ENCODE peak calls at places on chromosome X, in four cellular contexts. T is aorta, F is adrenal gland, N is gastrocnemius medialis. G is an unnamed sample.

GRCh38 chrX:111360839-111361238 is 51.2 kb downstream of the DCX start:
- DNase-seq in T (no peak), F (no peak), N (no peak), G (no peak)

GRCh38 chrX:10259716-10260115 is 102.9 kb downstream of the CLCN4 start:
- DNase-seq in T (no peak), F (no peak), N (no peak), G (no peak)

GRCh38 chrX:13418126-13419091 is 98.6 kb upstream of the ATXN3L start:
- DNase-seq in T (no peak), F (no peak), N (no peak), G (no peak)

GRCh38 chrX:15447985-15448639 is 45.0 kb downstream of the PIR start:
- DNase-seq in T (no peak), F (no peak), N (no peak), G (no peak)

GRCh38 chrX:40006025-40007017 is 91.4 kb downstream of the BCOR start:
- DNase-seq in T (peak; percentile 83), F (peak; percentile 37), N (peak; percentile 21), G (peak; percentile 74)

GRCh38 chrX:17654116-17654515 is 83.2 kb upstream of the SCML1 start:
- DNase-seq in T (no peak), F (no peak), N (no peak), G (no peak)

GRCh38 chrX:25523574-25523973 is 507.8 kb upstream of the ARX start:
- DNase-seq in T (no peak), F (peak; percentile 40), N (no peak), G (no peak)

GRCh38 chrX:31508338-31508737 is 436.5 kb upstream of the FTHL17 start:
- DNase-seq in T (no peak), F (no peak), N (no peak), G (peak; percentile 33)

GRCh38 chrX:40694833-40695232 is 40.5 kb downstream of the MED14 start:
- DNase-seq in T (no peak), F (no peak), N (no peak), G (no peak)

GRCh38 chrX:54208531-54208930 is 25.5 kb upstream of the FAM120C start:
- DNase-seq in T (no peak), F (no peak), N (no peak), G (no peak)

GRCh38 chrX:4451591-4451990 is 738.1 kb upstream of the PRKX start:
- DNase-seq in T (no peak), F (no peak), N (no peak), G (no peak)

GRCh38 chrX:28847423-28847822 is 260.2 kb downstream of the IL1RAPL1 start:
- DNase-seq in T (no peak), F (no peak), N (peak; percentile 24), G (no peak)

GRCh38 chrX:136200466-136200865 is 50.7 kb downstream of the MAP7D3 start:
- DNase-seq in T (no peak), F (no peak), N (peak; percentile 46), G (no peak)

GRCh38 chrX:150476183-150476699 is 92.2 kb upstream of the MTM1 start:
- DNase-seq in T (no peak), F (no peak), N (no peak), G (no peak)

GRCh38 chrX:129678176-129678880 is 23.6 kb upstream of the APLN start:
- DNase-seq in T (peak; percentile 82), F (peak; percentile 52), N (peak; percentile 45), G (peak; percentile 85)

GRCh38 chrX:17438221-17438620 is 63.2 kb downstream of the NHS start:
- DNase-seq in T (no peak), F (no peak), N (no peak), G (no peak)

GRCh38 chrX:107713205-107714195 is 62.1 kb downstream of the TSC22D3 start:
- DNase-seq in T (no peak), F (peak; percentile 34), N (peak; percentile 71), G (no peak)

GRCh38 chrX:54427837-54428424 is 12.3 kb upstream of the TSR2 start:
- DNase-seq in T (no peak), F (no peak), N (no peak), G (no peak)

GRCh38 chrX:25427873-25428555 is 412.2 kb upstream of the ARX start:
- DNase-seq in T (peak; percentile 37), F (no peak), N (no peak), G (no peak)

GRCh38 chrX:48685416-48685815 is 1.8 kb downstream of the WAS start:
- DNase-seq in T (peak; percentile 51), F (no peak), N (no peak), G (no peak)
- H3K4me1 ChIP-seq in T (no peaks in the 10 kb centered on the region), F (no peaks in the 10 kb centered on the region), N (no peaks in the 10 kb centered on the region), G (no peaks in the 10 kb centered on the region)

GRCh38 chrX:27694667-27695066 is 104.5 kb downstream of the DCAF8L2 start:
- DNase-seq in T (no peak), F (no peak), N (no peak), G (no peak)
- H3K27me3 ChIP-seq in T (no peaks in the 10 kb centered on the region), F (peaks cover 5% of the 10 kb centered on the region), N (no peaks in the 10 kb centered on the region), G (no peaks in the 10 kb centered on the region)

GRCh38 chrX:23849241-23849640 is 58.5 kb downstream of the APOO start:
- DNase-seq in T (no peak), F (no peak), N (no peak), G (no peak)

GRCh38 chrX:23845316-23845932 is 62.3 kb downstream of the APOO start:
- DNase-seq in T (no peak), F (no peak), N (no peak), G (no peak)

GRCh38 chrX:23841847-23842522 is 59.0 kb downstream of the SAT1 start:
- DNase-seq in T (no peak), F (no peak), N (no peak), G (no peak)

GRCh38 chrX:23840674-23841073 is 57.7 kb downstream of the SAT1 start:
- DNase-seq in T (no peak), F (no peak), N (no peak), G (no peak)

DNA sequence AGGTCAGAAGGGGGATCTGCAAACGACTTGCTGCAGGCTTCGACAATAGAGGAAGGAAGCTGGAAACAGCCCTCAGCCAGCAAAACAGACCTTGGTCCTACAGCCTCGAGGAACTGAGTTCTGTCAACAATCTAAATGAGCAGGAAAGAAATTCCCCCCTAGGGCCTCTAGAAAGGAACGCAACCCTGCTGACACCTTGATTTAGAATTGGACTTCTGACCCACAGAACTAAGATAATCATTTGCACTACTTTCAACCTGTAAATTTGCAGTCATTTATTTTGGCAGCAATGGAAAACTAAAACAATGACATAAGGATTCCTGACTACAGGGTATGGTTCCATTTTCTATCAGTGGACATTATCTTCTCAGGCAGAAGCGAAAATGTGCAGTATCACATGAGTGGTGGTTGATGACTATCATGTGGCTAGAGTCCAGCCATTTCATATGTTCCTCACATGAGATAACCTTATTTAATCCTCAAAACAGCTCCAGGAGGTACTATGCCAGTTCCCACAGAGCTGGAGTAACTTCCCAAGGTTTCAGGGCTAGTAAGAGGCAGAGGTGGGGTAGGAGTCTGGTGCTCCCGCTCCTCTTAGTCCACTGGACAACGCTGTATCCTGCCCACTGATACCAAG is 61.6 kb downstream of the SAT1 start:
- DNase-seq in T (no peak), F (no peak), N (no peak), G (no peak)
- H3K4me1 ChIP-seq in T (peaks cover 5% of the 10 kb centered on the region), F (no peaks in the 10 kb centered on the region), N (no peaks in the 10 kb centered on the region), G (no peaks in the 10 kb centered on the region)

DNA sequence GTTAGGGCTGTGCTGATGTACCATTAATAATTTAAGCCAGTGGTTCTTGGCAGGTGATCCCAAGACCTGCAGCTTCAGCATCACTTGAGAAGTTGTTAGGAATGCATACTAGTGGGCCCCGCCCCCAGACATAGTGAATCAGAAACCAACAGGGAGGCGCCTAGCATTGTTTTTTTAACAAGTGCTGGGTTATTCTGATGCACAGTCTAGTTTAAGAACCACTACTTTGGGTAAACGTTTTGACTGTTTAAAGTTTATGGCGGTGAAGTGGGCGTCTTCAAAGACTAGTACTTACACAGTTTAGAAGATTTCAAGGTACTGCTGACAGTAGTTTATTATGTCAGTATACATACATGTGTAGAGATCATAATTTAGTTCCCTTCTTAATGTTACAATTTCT is 23.6 kb downstream of the FAM199X start:
- DNase-seq in T (no peak), F (no peak), N (no peak), G (no peak)
- H3K27me3 ChIP-seq in T (no peaks in the 10 kb centered on the region), F (peaks cover 4% of the 10 kb centered on the region), N (no peaks in the 10 kb centered on the region), G (no peaks in the 10 kb centered on the region)

GRCh38 chrX:48940404-48940955 is 16.9 kb downstream of the OTUD5 start:
- DNase-seq in T (no peak), F (no peak), N (no peak), G (no peak)
- H3K4me1 ChIP-seq in T (no peaks in the 10 kb centered on the region), F (no peaks in the 10 kb centered on the region), N (peaks cover 2% of the 10 kb centered on the region), G (no peaks in the 10 kb centered on the region)

GRCh38 chrX:11423362-11423818 is 130.2 kb downstream of the AMELX start:
- DNase-seq in T (no peak), F (peak; percentile 17), N (peak; percentile 15), G (no peak)
- H3K27me3 ChIP-seq in T (no peaks in the 10 kb centered on the region), F (peaks cover 10% of the 10 kb centered on the region), N (no peaks in the 10 kb centered on the region), G (no peaks in the 10 kb centered on the region)

GRCh38 chrX:34546366-34546765 is 110.7 kb downstream of the TMEM47 start:
- DNase-seq in T (no peak), F (no peak), N (no peak), G (no peak)
- H3K4me1 ChIP-seq in T (no peaks in the 10 kb centered on the region), F (no peaks in the 10 kb centered on the region), N (no peaks in the 10 kb centered on the region), G (no peaks in the 10 kb centered on the region)

GRCh38 chrX:132664273-132664672 is 175.4 kb upstream of the MBNL3 start:
- DNase-seq in T (no peak), F (no peak), N (no peak), G (no peak)
- H3K27me3 ChIP-seq in T (no peaks in the 10 kb centered on the region), F (peaks cover 6% of the 10 kb centered on the region), N (no peaks in the 10 kb centered on the region), G (no peaks in the 10 kb centered on the region)

G was measured in right cardiac atrium.